ENCODE peak calls at places on chromosomes 4 and X, in ten cellular contexts. G, H, T, D, R, X, O, N, P and M are unnamed samples.

GRCh38 chrX:56790778-56791177 is 61.7 kb downstream of the NBDY start:
- DNase-seq in G (no peak), H (no peak), T (no peak), D (no peak), R (no peak), X (no peak), O (peak), N (no peak), P (no peak), M (no peak)

GRCh38 chrX:108736509-108737479 is at the start of gene IRS4:
- DNase-seq in G (peak), H (no peak), T (peak), D (no peak), R (peak), X (no peak), O (no peak), N (peak), P (no peak), M (no peak)

GRCh38 chr4:16123356-16124084 is 39.7 kb upstream of the PROM1 start:
- DNase-seq in G (peak), H (no peak), T (no peak), D (no peak), R (peak), X (no peak), O (no peak), N (no peak), P (no peak), M (peak)

GRCh38 chr4:81555489-81555888 is 83.8 kb upstream of the RASGEF1B start:
- DNase-seq in G (no peak), H (no peak), T (no peak), D (no peak), R (no peak), X (no peak), O (no peak), N (no peak), P (no peak), M (no peak)

GRCh38 chrX:30615229-30615628 is 37.7 kb upstream of the TASL start:
- DNase-seq in G (no peak), H (no peak), T (no peak), D (no peak), R (no peak), X (no peak), O (no peak), N (no peak), P (no peak), M (no peak)

GRCh38 chrX:131704136-131704695 is 160.3 kb downstream of the OR13H1 start:
- DNase-seq in G (no peak), H (peak), T (peak), D (no peak), R (no peak), X (no peak), O (no peak), N (peak), P (peak), M (peak)

GRCh38 chr4:100106982-100107381 is 83.3 kb downstream of the DDIT4L start:
- DNase-seq in G (no peak), H (peak), T (no peak), D (no peak), R (peak), X (peak), O (peak), N (no peak), P (no peak), M (peak)

GRCh38 chr4:17635056-17635455 is 20.6 kb downstream of the MED28 start:
- DNase-seq in G (no peak), H (no peak), T (no peak), D (no peak), R (no peak), X (no peak), O (no peak), N (no peak), P (no peak), M (peak)

GRCh38 chr4:10655968-10656367 is 28.6 kb downstream of the CLNK start:
- DNase-seq in G (no peak), H (no peak), T (no peak), D (no peak), R (no peak), X (no peak), O (no peak), N (no peak), P (no peak), M (no peak)